ENCODE peak calls at places on chromosomes 6 and 20, in six cellular contexts. A is uterus, K is Peyer's patch, Q is WERI-Rb-1, S is BJ, Y is cardiac muscle cell. E is an unnamed sample.

GRCh38 chr20:22466447-22467171 is 117.8 kb downstream of the FOXA2 start:
- DNase-seq in A (no peak), K (no peak), Q (no peak), S (no peak), Y (no peak), E (no peak)

GRCh38 chr6:155530219-155530834 is 74.7 kb upstream of the NOX3 start:
- DNase-seq in A (no peak), K (no peak), Q (peak), S (no peak), Y (peak), E (peak)

GRCh38 chr20:57166568-57167291 is 99.7 kb downstream of the BMP7 start:
- DNase-seq in A (no peak), K (no peak), Q (no peak), S (no peak), Y (no peak), E (no peak)

GRCh38 chr6:167652042-167652700 is 174.5 kb upstream of the AFDN start:
- DNase-seq in A (no peak), K (no peak), Q (no peak), S (no peak), Y (no peak), E (no peak)

GRCh38 chr6:53058388-53058890 is 6.8 kb upstream of the FBXO9 start:
- DNase-seq in A (no peak), K (no peak), Q (no peak), S (no peak), Y (no peak), E (no peak)

GRCh38 chr6:65110031-65110430 is 597.0 kb downstream of the EYS start:
- DNase-seq in A (no peak), K (no peak), Q (no peak), S (no peak), Y (peak), E (no peak)

GRCh38 chr6:54282186-54282585 is 26.1 kb upstream of the TINAG start:
- DNase-seq in A (no peak), K (no peak), Q (no peak), S (peak), Y (peak), E (no peak)

GRCh38 chr6:129894904-129895303 is 33.8 kb upstream of the TMEM244 start:
- DNase-seq in A (no peak), K (no peak), Q (no peak), S (peak), Y (no peak), E (no peak)

GRCh38 chr20:5056801-5057599 is 55.7 kb upstream of the SLC23A2 start:
- DNase-seq in A (no peak), K (peak), Q (no peak), S (no peak), Y (peak), E (peak)

GRCh38 chr6:69063401-69063800 is 428.3 kb downstream of the ADGRB3 start:
- DNase-seq in A (no peak), K (no peak), Q (no peak), S (no peak), Y (no peak), E (no peak)

GRCh38 chr6:132257561-132257960 is 143.7 kb downstream of the MOXD1 start:
- DNase-seq in A (no peak), K (no peak), Q (no peak), S (no peak), Y (no peak), E (no peak)

GRCh38 chr20:60764771-60765170 is 487.3 kb upstream of the CDH4 start:
- DNase-seq in A (no peak), K (no peak), Q (no peak), S (no peak), Y (no peak), E (no peak)

GRCh38 chr6:27208042-27208441 is 39.5 kb upstream of the PRSS16 start:
- DNase-seq in A (no peak), K (no peak), Q (no peak), S (no peak), Y (no peak), E (no peak)

GRCh38 chr6:140269766-140270165 is 895.3 kb upstream of the CITED2 start:
- DNase-seq in A (no peak), K (no peak), Q (no peak), S (no peak), Y (peak), E (no peak)

GRCh38 chr20:46030290-46031013 is 1.4 kb downstream of the SLC12A5 start:
- DNase-seq in A (no peak), K (no peak), Q (peak), S (no peak), Y (no peak), E (no peak)

GRCh38 chr6:136526196-136526930 is 23.9 kb downstream of the MAP7 start:
- DNase-seq in A (peak), K (no peak), Q (peak), S (no peak), Y (peak), E (peak)

GRCh38 chr6:150183966-150184365 is 41.1 kb downstream of the PPP1R14C start:
- DNase-seq in A (no peak), K (no peak), Q (no peak), S (no peak), Y (no peak), E (no peak)

GRCh38 chr6:99602519-99603420 is 3.9 kb upstream of the PRDM13 start:
- DNase-seq in A (no peak), K (no peak), Q (no peak), S (no peak), Y (no peak), E (no peak)

GRCh38 chr6:66396549-66396948 is 689.5 kb upstream of the EYS start:
- DNase-seq in A (no peak), K (no peak), Q (no peak), S (no peak), Y (no peak), E (no peak)

GRCh38 chr6:71419217-71419953 is 130.8 kb downstream of the OGFRL1 start:
- DNase-seq in A (no peak), K (no peak), Q (no peak), S (no peak), Y (no peak), E (peak)

GRCh38 chr20:39398656-39399055 is 436.5 kb downstream of the DHX35 start:
- DNase-seq in A (no peak), K (no peak), Q (no peak), S (no peak), Y (no peak), E (no peak)

GRCh38 chr6:36204068-36204753 is 7.7 kb downstream of the BRPF3 start:
- DNase-seq in A (no peak), K (peak), Q (no peak), S (no peak), Y (no peak), E (no peak)

GRCh38 chr20:52193133-52193532 is 1.6 kb upstream of the ZFP64 start:
- DNase-seq in A (no peak), K (no peak), Q (no peak), S (no peak), Y (no peak), E (no peak)

GRCh38 chr6:29602564-29603361 is 17.8 kb downstream of the OR2H2 start:
- DNase-seq in A (no peak), K (no peak), Q (peak), S (no peak), Y (peak), E (peak)

GRCh38 chr20:645318-646106 is 7.5 kb downstream of the SRXN1 start:
- DNase-seq in A (peak), K (peak), Q (peak), S (no peak), Y (peak), E (peak)

GRCh38 chr6:79250559-79250958 is 16.1 kb upstream of the HMGN3 start:
- DNase-seq in A (no peak), K (no peak), Q (no peak), S (no peak), Y (no peak), E (no peak)

GRCh38 chr6:144675231-144675861 is 390.2 kb downstream of the UTRN start:
- DNase-seq in A (no peak), K (no peak), Q (no peak), S (no peak), Y (peak), E (no peak)

GRCh38 chr6:105603779-105604592 is 201.1 kb upstream of the PREP start:
- DNase-seq in A (peak), K (no peak), Q (no peak), S (no peak), Y (no peak), E (no peak)

GRCh38 chr20:44279228-44279627 is 31.8 kb downstream of the FITM2 start:
- DNase-seq in A (no peak), K (no peak), Q (no peak), S (no peak), Y (peak), E (no peak)

GRCh38 chr6:2630362-2630761 is 120.4 kb downstream of the MYLK4 start:
- DNase-seq in A (no peak), K (no peak), Q (no peak), S (peak), Y (peak), E (no peak)

GRCh38 chr6:168061269-168062210 is 17.5 kb downstream of the FRMD1 start:
- DNase-seq in A (no peak), K (no peak), Q (no peak), S (no peak), Y (no peak), E (no peak)

GRCh38 chr6:68559716-68560115 is 75.4 kb upstream of the ADGRB3 start:
- DNase-seq in A (no peak), K (no peak), Q (peak), S (no peak), Y (no peak), E (peak)

GRCh38 chr6:43090557-43090952 is 14.4 kb downstream of the PTK7 start:
- DNase-seq in A (no peak), K (no peak), Q (no peak), S (no peak), Y (no peak), E (no peak)

GRCh38 chr6:18503588-18504231 is 116.6 kb downstream of the RNF144B start:
- DNase-seq in A (peak), K (peak), Q (peak), S (peak), Y (peak), E (peak)

GRCh38 chr20:49610701-49611538 is 43.0 kb upstream of the PTGIS start:
- DNase-seq in A (peak), K (peak), Q (peak), S (no peak), Y (peak), E (peak)

GRCh38 chr6:157224178-157224956 is 99.0 kb downstream of the TMEM242 start:
- DNase-seq in A (no peak), K (peak), Q (no peak), S (no peak), Y (no peak), E (no peak)

GRCh38 chr6:114421219-114421618 is 78.4 kb upstream of the HS3ST5 start:
- DNase-seq in A (no peak), K (no peak), Q (no peak), S (no peak), Y (no peak), E (no peak)

GRCh38 chr20:35009665-35010328 is 54.1 kb downstream of the MYH7B start:
- DNase-seq in A (no peak), K (no peak), Q (no peak), S (no peak), Y (no peak), E (no peak)

GRCh38 chr6:11852061-11852619 is 73.5 kb upstream of the ADTRP start:
- DNase-seq in A (no peak), K (no peak), Q (no peak), S (no peak), Y (no peak), E (no peak)
- H3K4me3 ChIP-seq in A (no peak), K (no peak), Q (no peak), S (no peak), Y (no peak), E (no peak)

DNA sequence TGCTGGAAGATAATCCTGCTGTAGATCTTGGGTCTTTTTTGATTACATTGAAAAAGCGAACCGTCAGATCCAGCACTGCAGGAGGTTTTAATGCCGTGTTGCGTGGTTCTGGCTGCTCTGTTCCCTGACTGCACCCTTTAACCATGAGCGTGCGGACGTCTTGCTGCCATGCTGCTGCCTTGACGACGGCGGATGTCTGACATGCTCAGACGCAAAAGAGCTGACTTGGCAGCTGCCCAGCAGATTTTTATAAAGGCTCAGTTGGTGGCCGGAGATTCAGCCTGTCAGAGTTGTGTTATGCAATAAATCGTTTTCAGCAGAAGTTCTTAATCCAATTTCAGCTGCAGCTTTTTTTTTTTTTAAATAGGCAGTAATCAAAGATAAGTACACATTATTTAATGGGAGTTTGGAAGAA is 119.4 kb downstream of the JARID2 start:
- DNase-seq in A (peak), K (peak), Q (peak), S (peak), Y (peak), E (peak)
- H3K4me3 ChIP-seq in A (no peak), K (no peak), Q (no peak), S (no peak), Y (no peak), E (no peak)

GRCh38 chr6:33076406-33076934 is 680 bp downstream of the HLA-DPB1 start:
- DNase-seq in A (no peak), K (no peak), Q (no peak), S (no peak), Y (no peak), E (no peak)
- H3K4me3 ChIP-seq in A (no peak), K (peak), Q (no peak), S (no peak), Y (no peak), E (no peak)

GRCh38 chr6:119390276-119390793 is 40.8 kb upstream of the MAN1A1 start:
- DNase-seq in A (no peak), K (no peak), Q (peak), S (no peak), Y (peak), E (no peak)

GRCh38 chr6:119395192-119395591 is 45.6 kb upstream of the MAN1A1 start:
- DNase-seq in A (no peak), K (no peak), Q (no peak), S (no peak), Y (no peak), E (no peak)
- H3K4me3 ChIP-seq in A (no peak), K (no peak), Q (no peak), S (no peak), Y (no peak), E (no peak)

DNA sequence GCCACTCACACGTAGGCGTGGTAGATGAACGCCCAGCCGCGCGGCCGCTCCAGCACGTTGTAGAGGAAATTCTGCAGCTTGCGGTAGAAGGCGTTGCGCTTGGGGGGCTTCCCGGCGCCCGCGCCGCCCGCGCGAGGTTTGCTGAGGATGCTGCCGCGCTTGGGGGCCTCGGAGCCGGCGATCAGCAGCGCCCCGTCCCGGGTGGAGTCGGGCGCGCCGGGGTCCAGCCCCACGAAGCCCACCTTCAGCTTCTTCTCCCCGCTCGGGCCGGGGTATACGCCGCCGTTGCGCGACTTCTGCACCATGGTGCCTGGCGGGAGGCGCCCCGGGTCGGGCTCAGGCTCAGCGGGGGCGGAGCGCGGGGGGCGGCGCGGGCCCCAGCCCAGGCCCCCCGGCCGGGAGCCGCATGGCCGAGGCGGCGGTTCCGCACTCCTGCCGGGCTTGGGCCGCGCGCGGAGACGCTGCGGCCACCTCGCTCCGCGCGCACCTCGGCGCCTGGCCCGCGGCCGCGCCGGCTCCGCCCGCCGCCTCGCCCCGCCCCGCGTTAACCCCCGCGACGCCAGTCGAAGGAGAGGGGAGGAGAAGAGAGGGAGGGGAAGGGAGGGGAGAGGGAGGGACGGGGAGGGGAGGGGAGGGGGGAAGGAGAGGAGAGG is at the start of gene KCNQ2:
- DNase-seq in A (no peak), K (no peak), Q (peak), S (no peak), Y (no peak), E (no peak)
- H3K4me3 ChIP-seq in A (no peak), K (no peak), Q (peak), S (no peak), Y (peak), E (peak)